ENCODE peak calls at places on chromosomes 12 and 14, in four cellular contexts. One of them, this sample, is unnamed.

GRCh38 chr14:94769413-94770250 is at the start of gene GSC:
- DNase-seq in CD8-positive, alpha-beta T cell: no peak
- DNase-seq in MM.1S: peak
- DNase-seq in A549: peak
- DNase-seq in this sample: no peak

GRCh38 chr14:86505808-86506207 is 975.9 kb downstream of the FLRT2 start:
- DNase-seq in MM.1S: no peak
- DNase-seq in A549: no peak
- DNase-seq in CD8-positive, alpha-beta T cell: no peak
- DNase-seq in this sample: peak

GRCh38 chr14:56989359-56989758 is 179.1 kb upstream of the OTX2 start:
- DNase-seq in CD8-positive, alpha-beta T cell: no peak
- DNase-seq in A549: no peak
- DNase-seq in MM.1S: no peak
- DNase-seq in this sample: no peak

GRCh38 chr12:126243814-126244213 is 1178.6 kb downstream of the AACS start:
- DNase-seq in MM.1S: no peak
- DNase-seq in A549: no peak
- DNase-seq in CD8-positive, alpha-beta T cell: no peak
- DNase-seq in this sample: no peak

GRCh38 chr14:61876362-61877049 is 114.3 kb downstream of the SNAPC1 start:
- DNase-seq in MM.1S: no peak
- DNase-seq in A549: no peak
- DNase-seq in CD8-positive, alpha-beta T cell: no peak
- DNase-seq in this sample: no peak

GRCh38 chr12:57340104-57340503 is 89.1 kb upstream of the STAC3 start:
- DNase-seq in CD8-positive, alpha-beta T cell: no peak
- DNase-seq in MM.1S: no peak
- DNase-seq in A549: peak
- DNase-seq in this sample: peak

GRCh38 chr14:36655963-36656768 is 5.5 kb upstream of the PAX9 start:
- DNase-seq in A549: peak
- DNase-seq in MM.1S: no peak
- DNase-seq in CD8-positive, alpha-beta T cell: no peak
- DNase-seq in this sample: peak

GRCh38 chr14:85634205-85634604 is 104.3 kb downstream of the FLRT2 start:
- DNase-seq in A549: no peak
- DNase-seq in CD8-positive, alpha-beta T cell: no peak
- DNase-seq in MM.1S: peak
- DNase-seq in this sample: no peak

GRCh38 chr14:100906420-100906819 is 2.9 kb upstream of the RTL1 start:
- DNase-seq in CD8-positive, alpha-beta T cell: no peak
- DNase-seq in A549: no peak
- DNase-seq in MM.1S: no peak
- DNase-seq in this sample: no peak

GRCh38 chr12:49190317-49190716 is 1.4 kb upstream of the TUBA1A start:
- DNase-seq in MM.1S: no peak
- DNase-seq in CD8-positive, alpha-beta T cell: no peak
- DNase-seq in A549: no peak
- DNase-seq in this sample: no peak

GRCh38 chr12:13101854-13102375 is 1.6 kb downstream of the GSG1 start:
- DNase-seq in A549: peak
- DNase-seq in CD8-positive, alpha-beta T cell: peak
- DNase-seq in MM.1S: peak
- DNase-seq in this sample: peak

GRCh38 chr14:66610154-66610563 is 102.2 kb downstream of the GPHN start:
- DNase-seq in CD8-positive, alpha-beta T cell: no peak
- DNase-seq in A549: no peak
- DNase-seq in MM.1S: peak
- DNase-seq in this sample: peak

GRCh38 chr12:88577537-88577936 is 2.7 kb downstream of the KITLG start:
- DNase-seq in A549: peak
- DNase-seq in CD8-positive, alpha-beta T cell: no peak
- DNase-seq in MM.1S: no peak
- DNase-seq in this sample: peak

GRCh38 chr12:78194448-78194847 is 363.8 kb downstream of the NAV3 start:
- DNase-seq in A549: no peak
- DNase-seq in MM.1S: no peak
- DNase-seq in CD8-positive, alpha-beta T cell: no peak
- DNase-seq in this sample: peak

GRCh38 chr14:24283796-24284460 is 12.5 kb upstream of the RABGGTA start:
- DNase-seq in CD8-positive, alpha-beta T cell: no peak
- DNase-seq in MM.1S: no peak
- DNase-seq in A549: no peak
- DNase-seq in this sample: no peak

GRCh38 chr12:52806821-52807543 is 6.9 kb downstream of the KRT4 start:
- DNase-seq in A549: no peak
- DNase-seq in CD8-positive, alpha-beta T cell: no peak
- DNase-seq in MM.1S: no peak
- DNase-seq in this sample: no peak

DNA sequence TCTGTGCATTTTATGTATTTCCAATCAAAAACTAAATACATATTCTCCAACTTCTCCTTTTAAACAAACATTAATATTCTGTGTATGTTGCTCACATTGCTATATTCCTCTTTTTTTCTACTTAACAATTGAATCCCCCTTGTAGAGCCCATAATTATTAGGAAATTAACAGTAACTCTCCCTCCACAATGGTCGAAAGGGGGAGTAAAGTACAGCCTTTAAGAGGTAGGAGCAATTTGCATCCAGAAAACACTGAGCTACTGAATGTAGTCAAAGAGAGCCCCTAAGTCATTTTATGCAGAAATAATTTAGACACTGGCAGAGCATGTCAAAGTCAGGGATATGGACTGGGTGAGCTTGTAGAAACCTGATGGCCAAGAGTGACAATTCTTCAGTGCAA is 57.2 kb upstream of the SCN8A start:
- DNase-seq in MM.1S: no peak
- DNase-seq in CD8-positive, alpha-beta T cell: no peak
- DNase-seq in A549: no peak
- DNase-seq in this sample: peak
- TF ChIP-seq CTCF in MM.1S: no peak
- TF ChIP-seq CTCF in CD8-positive, alpha-beta T cell: no peak
- TF ChIP-seq CTCF in A549: peak
- TF ChIP-seq CTCF in this sample: peak

GRCh38 chr14:102897299-102898027 is 25.0 kb upstream of the AMN start:
- DNase-seq in A549: no peak
- DNase-seq in CD8-positive, alpha-beta T cell: no peak
- DNase-seq in MM.1S: no peak
- DNase-seq in this sample: no peak

GRCh38 chr14:102899516-102899900 is 23.0 kb upstream of the AMN start:
- DNase-seq in CD8-positive, alpha-beta T cell: no peak
- DNase-seq in A549: no peak
- DNase-seq in MM.1S: no peak
- DNase-seq in this sample: no peak

GRCh38 chr14:102900631-102901571 is 21.6 kb upstream of the AMN start:
- DNase-seq in MM.1S: peak
- DNase-seq in CD8-positive, alpha-beta T cell: no peak
- DNase-seq in A549: no peak
- DNase-seq in this sample: no peak

GRCh38 chr14:102898776-102899515 is 23.5 kb upstream of the AMN start:
- DNase-seq in A549: no peak
- DNase-seq in CD8-positive, alpha-beta T cell: no peak
- DNase-seq in MM.1S: no peak
- DNase-seq in this sample: no peak

DNA sequence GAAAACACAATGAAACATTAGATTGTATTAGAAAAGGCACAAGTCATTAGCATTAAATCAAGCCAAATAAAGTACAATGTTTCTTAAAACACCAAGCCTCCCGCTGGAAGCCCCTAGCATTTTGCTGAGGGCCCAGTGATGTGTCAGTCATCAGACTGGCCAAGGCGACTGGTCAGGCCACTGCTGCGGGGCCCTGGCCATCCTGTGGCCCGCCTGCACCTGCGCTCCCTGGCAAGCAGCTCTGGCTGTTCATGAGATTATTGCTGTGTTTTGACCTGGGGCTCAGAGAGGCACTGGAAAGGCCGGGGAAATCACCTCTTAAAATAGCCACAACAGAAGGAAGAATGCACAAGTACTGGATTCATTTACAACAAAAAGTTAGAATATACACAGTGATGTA is 24.2 kb upstream of the AMN start:
- DNase-seq in CD8-positive, alpha-beta T cell: no peak
- DNase-seq in MM.1S: no peak
- DNase-seq in A549: no peak
- DNase-seq in this sample: no peak
- TF ChIP-seq CTCF in CD8-positive, alpha-beta T cell: no peak
- TF ChIP-seq CTCF in MM.1S: no peak
- TF ChIP-seq CTCF in A549: no peak
- TF ChIP-seq CTCF in this sample: no peak

DNA sequence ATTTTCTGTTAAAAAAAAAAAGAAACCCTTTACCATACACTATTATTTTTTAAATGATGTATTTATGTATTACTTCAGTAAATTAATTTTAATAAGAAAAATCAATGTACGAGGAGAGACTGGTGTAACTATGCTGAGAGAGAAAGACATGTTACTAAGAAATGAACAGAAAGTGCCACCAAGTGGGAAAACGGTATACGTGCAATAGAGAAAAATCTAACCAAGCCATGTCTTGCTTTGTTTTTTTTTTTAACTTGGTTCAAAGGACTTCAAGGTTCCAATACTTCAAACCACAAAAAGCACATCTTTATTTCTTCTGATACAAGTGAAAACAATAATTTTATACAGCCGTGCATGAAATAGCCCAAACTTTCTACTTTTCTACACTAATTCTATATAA is 22.9 kb downstream of the NDUFA12 start:
- DNase-seq in MM.1S: no peak
- DNase-seq in A549: no peak
- DNase-seq in CD8-positive, alpha-beta T cell: no peak
- DNase-seq in this sample: peak
- TF ChIP-seq CTCF in MM.1S: no peak
- TF ChIP-seq CTCF in A549: peak
- TF ChIP-seq CTCF in CD8-positive, alpha-beta T cell: peak
- TF ChIP-seq CTCF in this sample: peak

GRCh38 chr14:51552275-51552674 is 99.4 kb upstream of the FRMD6 start:
- DNase-seq in CD8-positive, alpha-beta T cell: no peak
- DNase-seq in A549: no peak
- DNase-seq in MM.1S: no peak
- DNase-seq in this sample: no peak

GRCh38 chr14:51554339-51554920 is 97.3 kb upstream of the FRMD6 start:
- DNase-seq in MM.1S: no peak
- DNase-seq in A549: no peak
- DNase-seq in CD8-positive, alpha-beta T cell: no peak
- DNase-seq in this sample: peak

GRCh38 chr14:51552768-51553426 is 98.8 kb upstream of the FRMD6 start:
- DNase-seq in A549: no peak
- DNase-seq in CD8-positive, alpha-beta T cell: no peak
- DNase-seq in MM.1S: no peak
- DNase-seq in this sample: no peak

DNA sequence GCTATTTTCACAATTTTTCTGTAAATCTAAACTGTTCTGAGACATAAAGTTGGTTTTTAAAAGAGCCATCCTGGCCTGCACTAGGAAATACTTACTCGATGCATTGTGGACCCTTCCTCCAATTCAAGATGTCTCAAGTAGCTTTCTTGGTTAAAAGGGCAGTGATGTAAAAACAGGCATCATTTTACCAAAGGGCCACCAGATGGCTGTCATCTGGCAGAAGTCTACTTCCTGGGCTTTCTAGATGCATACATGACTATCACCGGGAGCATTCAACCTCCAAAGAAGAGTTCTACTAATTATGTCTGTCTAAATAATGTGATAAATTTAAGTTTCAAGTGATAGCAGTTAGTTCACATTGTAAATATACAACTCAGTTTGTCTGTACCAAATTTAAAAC is 96.8 kb upstream of the FRMD6 start:
- DNase-seq in A549: no peak
- DNase-seq in MM.1S: peak
- DNase-seq in CD8-positive, alpha-beta T cell: no peak
- DNase-seq in this sample: peak
- TF ChIP-seq CTCF in A549: peak
- TF ChIP-seq CTCF in MM.1S: peak
- TF ChIP-seq CTCF in CD8-positive, alpha-beta T cell: no peak
- TF ChIP-seq CTCF in this sample: peak

DNA sequence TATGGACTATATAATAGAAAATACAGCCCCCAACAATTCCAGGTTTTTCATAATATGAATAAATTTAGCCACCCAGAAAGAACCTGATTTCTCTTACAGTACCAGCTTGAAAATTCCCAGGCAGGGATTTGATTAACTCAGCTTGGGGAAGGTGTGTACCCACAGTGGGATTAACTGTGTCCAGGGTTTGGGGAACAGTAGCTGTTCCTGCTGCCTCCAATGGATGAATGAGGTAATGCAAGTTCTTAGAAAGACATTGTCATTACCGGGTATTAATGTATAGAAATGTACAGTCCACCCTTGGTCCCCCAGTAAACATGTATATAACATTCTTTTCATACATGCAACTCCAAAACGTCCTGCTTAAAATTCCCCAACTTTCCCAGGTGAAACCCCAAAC is 115.6 kb downstream of the LRIG3 start:
- DNase-seq in A549: peak
- DNase-seq in MM.1S: peak
- DNase-seq in CD8-positive, alpha-beta T cell: no peak
- DNase-seq in this sample: no peak
- TF ChIP-seq CTCF in A549: peak
- TF ChIP-seq CTCF in MM.1S: peak
- TF ChIP-seq CTCF in CD8-positive, alpha-beta T cell: no peak
- TF ChIP-seq CTCF in this sample: peak

DNA sequence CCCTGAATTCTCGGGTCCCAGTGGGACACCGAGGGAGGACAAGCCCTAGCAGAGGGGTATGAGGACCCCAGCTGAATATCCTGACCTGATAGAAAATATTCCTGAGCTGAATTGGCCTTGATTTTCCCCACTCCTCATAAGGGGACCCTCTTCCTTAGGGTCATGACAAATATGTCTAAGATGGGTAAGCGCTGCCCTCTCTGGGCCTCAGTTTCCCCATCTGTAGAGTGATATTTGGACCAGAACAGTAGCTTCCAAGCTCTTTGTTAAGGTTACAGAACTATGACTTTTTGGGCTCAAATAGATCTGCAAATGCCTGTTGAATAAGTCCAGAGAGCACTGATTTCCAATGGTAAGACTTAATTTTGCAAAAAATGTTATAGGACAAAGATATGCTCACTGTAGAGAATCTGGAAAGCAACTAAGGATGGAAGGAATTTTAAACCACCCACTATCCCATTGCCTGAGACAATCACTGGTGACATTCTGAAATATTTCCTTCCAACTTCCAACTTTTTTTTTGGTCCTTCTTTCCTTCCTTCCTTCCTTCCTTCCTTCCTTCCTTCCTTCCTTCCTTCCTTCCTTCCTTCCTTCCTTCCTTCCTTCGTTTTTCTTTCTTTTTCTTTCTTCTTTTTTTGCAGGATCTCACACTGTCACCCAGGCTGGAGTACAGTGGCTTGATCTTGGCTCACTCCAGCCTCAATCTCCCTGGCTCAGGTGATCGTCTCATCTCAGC is 32.0 kb downstream of the MYL2 start:
- DNase-seq in MM.1S: no peak
- DNase-seq in A549: no peak
- DNase-seq in CD8-positive, alpha-beta T cell: no peak
- DNase-seq in this sample: no peak
- TF ChIP-seq CTCF in MM.1S: no peak
- TF ChIP-seq CTCF in A549: no peak
- TF ChIP-seq CTCF in CD8-positive, alpha-beta T cell: peak
- TF ChIP-seq CTCF in this sample: no peak

GRCh38 chr14:26917086-26917485 is 319.3 kb upstream of the NOVA1 start:
- DNase-seq in A549: no peak
- DNase-seq in MM.1S: no peak
- DNase-seq in CD8-positive, alpha-beta T cell: no peak
- DNase-seq in this sample: peak
- TF ChIP-seq CTCF in A549: peak
- TF ChIP-seq CTCF in MM.1S: no peak
- TF ChIP-seq CTCF in CD8-positive, alpha-beta T cell: no peak
- TF ChIP-seq CTCF in this sample: peak